ENCODE peak calls at places on chromosomes 16 and 17, in six cellular contexts. E, Z, K, B, J and N are unnamed samples.

GRCh38 chr17:19247423-19247822 is 10.3 kb downstream of the EPN2 start:
- DNase-seq in Z (no peak), J (no peak), K (no peak), B (no peak), E (no peak), N (no peak)

GRCh38 chr17:7133424-7133823 is 18.8 kb upstream of the ASGR2 start:
- DNase-seq in E (peak), Z (no peak), K (no peak), B (peak), J (peak), N (peak)

GRCh38 chr17:39224778-39225307 is 902 bp downstream of the STAC2 start:
- DNase-seq in K (no peak), Z (no peak), J (no peak), B (no peak), E (peak), N (no peak)

GRCh38 chr16:56514845-56515244 is 5.0 kb downstream of the BBS2 start:
- DNase-seq in J (no peak), Z (peak), K (no peak), E (no peak), B (no peak), N (no peak)

GRCh38 chr17:78665952-78666920 is 89.0 kb upstream of the DNAH17 start:
- DNase-seq in K (no peak), Z (no peak), B (no peak), J (peak), E (peak), N (no peak)

GRCh38 chr16:88803264-88803987 is at the start of gene CDT1:
- DNase-seq in Z (peak), K (peak), J (peak), B (peak), E (peak), N (peak)

GRCh38 chr17:61303334-61304096 is 96.1 kb upstream of the TBX2 start:
- DNase-seq in J (no peak), K (no peak), B (no peak), Z (peak), E (no peak), N (no peak)

GRCh38 chr16:84144301-84144858 is 597 bp downstream of the HSDL1 start:
- DNase-seq in K (peak), E (peak), Z (peak), B (peak), J (peak), N (peak)

GRCh38 chr16:87812200-87812656 is 46.4 kb upstream of the KLHDC4 start:
- DNase-seq in J (no peak), Z (no peak), E (no peak), K (no peak), B (no peak), N (no peak)

GRCh38 chr16:3131755-3132377 is 3.0 kb upstream of the ZNF213 start:
- DNase-seq in Z (peak), E (peak), B (peak), K (no peak), J (peak), N (peak)

GRCh38 chr17:59754547-59754946 is 47.1 kb downstream of the VMP1 start:
- DNase-seq in J (no peak), B (no peak), E (no peak), K (peak), Z (peak), N (peak)

GRCh38 chr16:27315333-27316037 is 1.7 kb downstream of the IL4R start:
- DNase-seq in K (peak), J (peak), E (peak), B (peak), Z (peak), N (peak)

GRCh38 chr16:56420613-56421012 is 4.7 kb downstream of the AMFR start:
- DNase-seq in E (no peak), J (no peak), Z (no peak), K (no peak), B (no peak), N (no peak)

GRCh38 chr17:8362651-8363332 is 13.7 kb downstream of the KRABD2 start:
- DNase-seq in B (no peak), Z (peak), E (no peak), K (no peak), J (no peak), N (no peak)

GRCh38 chr17:83090424-83091256 is 11.2 kb downstream of the METRNL start:
- DNase-seq in K (no peak), E (no peak), B (no peak), J (no peak), Z (no peak), N (no peak)

GRCh38 chr17:5203178-5203907 is 11.7 kb upstream of the ZNF594 start:
- DNase-seq in K (no peak), Z (peak), E (no peak), B (no peak), J (no peak), N (peak)

GRCh38 chr16:89844739-89845339 is 16.6 kb downstream of the SPIRE2 start:
- DNase-seq in K (no peak), J (no peak), B (no peak), E (no peak), Z (no peak), N (no peak)

GRCh38 chr16:10981697-10982216 is 37.4 kb downstream of the CLEC16A start:
- DNase-seq in B (no peak), K (peak), E (no peak), Z (no peak), J (peak), N (no peak)

GRCh38 chr17:50583636-50584035 is 23.1 kb downstream of the CACNA1G start:
- DNase-seq in K (no peak), B (no peak), E (no peak), J (no peak), Z (no peak), N (no peak)

GRCh38 chr16:23408242-23409201 is 44.5 kb downstream of the COG7 start:
- DNase-seq in B (peak), Z (peak), K (no peak), E (peak), J (no peak), N (peak)

GRCh38 chr17:27647755-27648154 is 16.8 kb downstream of the LGALS9 start:
- DNase-seq in E (no peak), Z (no peak), B (peak), K (no peak), J (no peak), N (no peak)

GRCh38 chr16:14302399-14303181 is 231.5 kb downstream of the MRTFB start:
- DNase-seq in K (no peak), J (peak), E (peak), B (no peak), Z (no peak), N (no peak)

GRCh38 chr17:50130778-50131317 is 888 bp upstream of the SAMD14 start:
- DNase-seq in Z (no peak), K (no peak), E (peak), B (no peak), J (no peak), N (no peak)

GRCh38 chr16:27729516-27730304 is 179.8 kb downstream of the KATNIP start:
- DNase-seq in B (no peak), E (no peak), Z (peak), K (no peak), J (no peak), N (peak)

GRCh38 chr17:57927048-57927723 is 28.0 kb downstream of the CUEDC1 start:
- DNase-seq in Z (peak), J (no peak), E (peak), K (no peak), B (no peak), N (peak)

GRCh38 chr17:73071387-73071999 is 21.0 kb downstream of the SLC39A11 start:
- DNase-seq in K (no peak), E (no peak), Z (no peak), J (no peak), B (no peak), N (peak)

GRCh38 chr17:33258291-33258690 is 34.8 kb downstream of the ASIC2 start:
- DNase-seq in Z (no peak), B (no peak), J (no peak), E (no peak), K (no peak), N (no peak)

GRCh38 chr16:81599034-81599744 is 154.6 kb downstream of the CMIP start:
- DNase-seq in K (no peak), J (no peak), B (no peak), Z (no peak), E (no peak), N (no peak)

DNA sequence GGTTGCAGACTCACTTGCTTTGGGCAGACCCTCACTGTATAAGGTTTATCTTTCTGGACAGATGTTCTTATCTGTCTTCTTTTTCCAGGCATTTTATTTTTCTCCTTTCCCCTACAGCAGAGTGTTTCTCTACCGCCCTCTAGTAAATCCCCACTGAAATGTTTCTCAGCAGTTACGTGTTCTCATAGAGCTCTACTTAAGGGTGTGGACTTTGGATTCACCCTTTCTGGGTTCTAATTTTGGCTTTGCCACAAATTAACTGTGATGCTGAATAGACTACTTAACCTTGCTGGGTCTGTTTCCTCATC is 2.0 kb downstream of the ADAT1 start:
- DNase-seq in Z (peak), K (peak), E (peak), B (no peak), J (peak), N (peak)
- TF ChIP-seq CTCF in Z (peak), K (peak), E (peak), B (no peak), J (peak), N (peak)

GRCh38 chr16:567362-568256 is 804 bp downstream of the NHLRC4 start:
- DNase-seq in J (no peak), K (no peak), Z (no peak), E (no peak), B (no peak), N (no peak)

GRCh38 chr16:566475-567361 is at the start of gene NHLRC4:
- DNase-seq in J (peak), B (peak), Z (peak), K (no peak), E (peak), N (peak)

GRCh38 chr16:563072-563644 is 3.0 kb downstream of the PRR35 start:
- DNase-seq in E (no peak), Z (no peak), K (no peak), J (no peak), B (no peak), N (no peak)

GRCh38 chr16:564690-565419 is 1.9 kb upstream of the NHLRC4 start:
- DNase-seq in J (no peak), B (no peak), Z (no peak), K (no peak), E (no peak), N (no peak)

GRCh38 chr16:565420-566330 is 1.1 kb upstream of the NHLRC4 start:
- DNase-seq in J (no peak), K (no peak), B (no peak), E (no peak), Z (no peak), N (peak)
- H3K4me3 ChIP-seq in J (no peak), K (no peak), B (no peak), E (no peak), Z (no peak), N (no peak)

GRCh38 chr17:63116228-63116627 is 150.2 kb downstream of the TANC2 start:
- DNase-seq in B (no peak), Z (no peak), E (peak), J (no peak), K (peak), N (no peak)
- TF ChIP-seq CTCF in B (no peak), Z (peak), E (peak), J (no peak), K (peak), N (no peak)

DNA sequence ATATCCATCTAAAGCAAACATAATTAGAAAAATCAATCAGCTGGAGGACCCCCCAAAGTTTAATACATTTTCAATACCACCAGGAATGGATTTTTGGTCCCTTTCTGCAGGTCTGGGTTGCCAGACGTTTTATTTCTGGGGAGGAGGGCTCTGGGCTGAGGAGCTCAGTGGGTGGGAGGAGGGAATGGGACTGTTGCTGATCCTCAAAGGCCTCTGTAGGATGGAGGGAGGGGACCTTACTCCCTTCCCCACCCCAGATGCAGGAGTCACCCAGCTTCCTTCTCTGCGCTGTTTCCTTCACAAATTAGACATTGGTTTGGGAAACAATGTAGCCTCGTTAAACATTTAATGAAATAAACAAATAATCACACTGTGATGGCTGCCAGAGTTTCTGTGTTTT is 6.6 kb downstream of the RND2 start:
- DNase-seq in K (no peak), B (no peak), Z (no peak), J (no peak), E (no peak), N (no peak)
- H3K4me3 ChIP-seq in K (no peak), B (no peak), Z (no peak), J (no peak), E (no peak), N (no peak)

DNA sequence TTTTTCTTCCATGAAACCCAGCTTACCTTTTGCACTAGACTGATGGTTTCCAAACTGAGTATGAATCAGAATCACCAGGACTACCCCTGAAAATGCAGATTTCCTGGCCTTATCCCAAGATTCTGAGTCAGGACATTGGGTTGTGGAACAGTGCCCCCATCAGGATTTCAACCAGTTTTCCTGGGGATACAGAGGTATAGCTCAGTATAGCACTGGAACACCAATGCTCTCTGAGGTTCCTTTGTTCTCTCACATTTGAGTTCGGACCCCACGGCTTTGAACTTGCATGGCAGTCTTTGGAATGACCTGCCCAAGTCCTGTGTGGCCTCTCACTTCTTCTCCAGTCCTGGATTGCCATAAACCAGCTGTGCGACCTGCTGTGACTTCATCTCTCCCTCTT is 12.8 kb upstream of the CCL8 start:
- DNase-seq in E (peak), Z (peak), B (no peak), J (no peak), K (peak), N (peak)
- TF ChIP-seq CTCF in E (peak), Z (peak), B (no peak), J (peak), K (peak), N (peak)

DNA sequence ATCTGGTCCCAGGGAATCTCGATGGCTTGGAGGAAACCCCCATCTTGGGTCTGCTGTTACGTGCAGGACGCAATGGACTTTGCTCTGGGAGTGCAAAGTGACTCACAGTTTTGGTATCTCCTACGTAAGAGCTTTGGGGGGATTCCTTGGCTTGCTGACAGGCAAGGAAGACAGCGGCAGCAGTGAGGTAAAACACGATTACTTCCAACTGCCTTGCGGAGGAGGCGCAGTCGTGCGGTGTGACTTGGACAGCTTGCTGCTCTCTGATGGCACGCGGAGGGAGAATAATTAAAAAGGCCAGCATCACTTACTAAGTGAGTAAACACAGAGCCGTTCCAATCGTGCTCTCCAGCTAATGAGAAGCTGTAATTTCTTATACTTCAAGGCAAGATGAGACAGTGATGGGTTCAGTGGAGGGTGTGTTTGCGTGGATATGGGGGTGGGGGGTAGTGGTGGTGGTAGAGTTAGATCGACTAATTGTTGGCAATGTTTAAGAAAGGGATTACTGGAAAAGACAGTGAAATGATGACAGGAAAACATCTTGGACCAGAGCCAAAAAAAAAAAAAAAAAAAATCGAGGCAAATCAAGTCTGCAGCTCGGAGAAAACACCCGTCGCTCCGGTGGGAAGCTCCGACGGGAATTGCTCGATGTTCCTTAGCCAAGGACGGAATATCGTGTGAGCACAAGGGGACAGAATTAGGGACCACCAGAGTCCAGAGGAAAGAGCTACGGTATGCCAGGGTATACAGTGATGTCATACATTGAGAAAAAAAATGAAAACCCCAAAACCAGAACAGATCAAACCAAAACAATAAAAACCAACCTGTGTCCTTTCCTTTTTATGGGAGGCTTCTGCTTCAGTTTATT is 184.9 kb upstream of the ZFHX3 start:
- DNase-seq in K (peak), B (no peak), Z (peak), E (no peak), J (no peak), N (peak)
- H3K4me3 ChIP-seq in K (peak), B (no peak), Z (peak), E (no peak), J (no peak), N (peak)

GRCh38 chr17:41666708-41667279 is 21.9 kb upstream of the EIF1 start:
- DNase-seq in Z (peak), K (peak), J (peak), E (peak), B (peak), N (peak)
- TF ChIP-seq CTCF in Z (peak), K (peak), J (peak), E (peak), B (peak), N (peak)

GRCh38 chr16:50151744-50152143 is 1.4 kb upstream of the TENT4B start:
- DNase-seq in E (no peak), B (no peak), J (no peak), K (no peak), Z (no peak), N (no peak)
- H3K4me3 ChIP-seq in E (peak), B (peak), J (no peak), K (no peak), Z (no peak), N (no peak)

DNA sequence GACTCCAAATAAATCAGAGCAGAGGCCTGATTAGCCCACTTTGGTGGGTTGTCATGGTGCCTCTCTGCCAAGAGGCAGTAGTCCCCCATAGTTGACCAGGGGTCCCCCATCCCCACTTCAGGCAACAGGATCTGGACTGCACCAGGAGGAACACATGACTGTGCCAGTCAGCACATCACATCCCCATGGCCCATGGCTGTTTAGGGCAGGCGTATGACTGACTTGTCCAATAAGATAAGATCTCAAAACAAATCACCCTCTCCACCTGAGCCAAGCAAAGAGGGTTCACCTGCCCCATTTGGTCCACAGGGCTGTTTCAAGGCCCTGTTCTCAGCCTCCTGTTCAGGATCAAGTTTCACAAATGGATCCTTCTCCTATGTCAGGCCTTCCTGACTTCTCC is 93.3 kb downstream of the C16orf78 start:
- DNase-seq in J (no peak), K (no peak), B (no peak), E (no peak), Z (no peak), N (no peak)
- TF ChIP-seq CTCF in J (no peak), K (no peak), B (no peak), E (no peak), Z (no peak), N (no peak)

GRCh38 chr16:71552698-71553503 is 24.0 kb downstream of the TAT start:
- DNase-seq in J (peak), Z (no peak), K (no peak), E (peak), B (no peak), N (no peak)
- H3K4me3 ChIP-seq in J (no peak), Z (no peak), K (no peak), E (no peak), B (no peak), N (no peak)